ENCODE peak calls at places on chromosomes 2 and 18, in ten cellular contexts. R, I, F, Q, P, Y, N, L, H and M are unnamed samples.

GRCh38 chr18:79818036-79818435 is 20.3 kb downstream of the KCNG2 start:
- DNase-seq in H (no peak), I (no peak), P (no peak), Q (no peak), F (no peak), R (no peak), L (no peak), N (no peak), Y (no peak), M (no peak)

GRCh38 chr18:5895300-5895885 is at the start of gene TMEM200C:
- DNase-seq in Y (peak), Q (no peak), N (peak), H (peak), I (peak), P (no peak), F (no peak), L (no peak), R (no peak), M (peak)

GRCh38 chr2:191474459-191474858 is 203.5 kb upstream of the NABP1 start:
- DNase-seq in P (no peak), Q (no peak), F (no peak), L (no peak), H (no peak), R (no peak), N (no peak), I (no peak), Y (no peak), M (no peak)

GRCh38 chr2:160241251-160242137 is 41.4 kb upstream of the ITGB6 start:
- DNase-seq in Y (no peak), F (peak), H (no peak), N (no peak), I (peak), R (no peak), P (no peak), Q (no peak), L (peak), M (no peak)

GRCh38 chr2:224820283-224820991 is 104.3 kb upstream of the CCDC195 start:
- DNase-seq in Q (no peak), F (no peak), N (no peak), L (no peak), I (no peak), P (no peak), H (no peak), Y (no peak), R (no peak), M (no peak)

GRCh38 chr18:44096016-44096415 is 584.7 kb upstream of the SETBP1 start:
- DNase-seq in I (no peak), R (no peak), Q (no peak), P (no peak), H (no peak), N (no peak), F (no peak), Y (no peak), L (no peak), M (no peak)

GRCh38 chr2:203873461-203873860 is 5.9 kb downstream of the CTLA4 start:
- DNase-seq in H (no peak), I (no peak), Q (no peak), Y (no peak), R (no peak), L (no peak), P (no peak), N (no peak), F (no peak), M (no peak)

GRCh38 chr2:20585710-20586378 is 65.1 kb downstream of the HS1BP3 start:
- DNase-seq in Y (peak), H (peak), N (peak), Q (no peak), P (no peak), R (peak), I (no peak), L (no peak), F (no peak), M (peak)

GRCh38 chr2:63692002-63692606 is 103.3 kb downstream of the MDH1 start:
- DNase-seq in I (no peak), R (no peak), H (no peak), P (no peak), Y (no peak), N (no peak), L (no peak), Q (peak), F (peak), M (no peak)

GRCh38 chr2:237535385-237536082 is 30.8 kb upstream of the PRLH start:
- DNase-seq in N (no peak), R (no peak), L (no peak), H (no peak), Q (no peak), Y (no peak), I (no peak), P (no peak), F (no peak), M (no peak)

GRCh38 chr2:53944542-53944941 is 26.3 kb downstream of the PSME4 start:
- DNase-seq in L (no peak), I (no peak), Y (no peak), Q (no peak), H (no peak), F (no peak), R (no peak), N (no peak), P (no peak), M (no peak)

GRCh38 chr2:202135111-202135874 is 62.2 kb downstream of the KIAA2012 start:
- DNase-seq in H (peak), Q (no peak), I (peak), Y (peak), F (peak), N (no peak), R (peak), L (peak), P (no peak), M (peak)

GRCh38 chr2:6394266-6394665 is 471.4 kb downstream of the CMPK2 start:
- DNase-seq in Q (no peak), N (no peak), Y (no peak), F (no peak), P (no peak), R (no peak), H (no peak), I (no peak), L (no peak), M (no peak)

GRCh38 chr2:198337368-198337767 is 533.0 kb downstream of the PLCL1 start:
- DNase-seq in R (no peak), Y (no peak), P (no peak), I (no peak), H (no peak), N (no peak), L (no peak), F (no peak), Q (no peak), M (no peak)

GRCh38 chr2:111178730-111179405 is 58.2 kb downstream of the BCL2L11 start:
- DNase-seq in Y (no peak), L (no peak), H (no peak), F (peak), N (no peak), Q (no peak), R (peak), P (no peak), I (no peak), M (no peak)

GRCh38 chr2:236317938-236318396 is 53.8 kb upstream of the ASB18 start:
- DNase-seq in Q (no peak), H (no peak), L (peak), R (peak), F (no peak), Y (no peak), N (no peak), P (no peak), I (peak), M (peak)

GRCh38 chr2:66772618-66773017 is 337.7 kb downstream of the MEIS1 start:
- DNase-seq in P (no peak), N (no peak), Y (no peak), R (no peak), H (no peak), I (no peak), L (no peak), Q (peak), F (no peak), M (no peak)

GRCh38 chr2:72236445-72237067 is 88.9 kb upstream of the CYP26B1 start:
- DNase-seq in L (no peak), N (no peak), H (no peak), Y (no peak), R (no peak), F (peak), Q (no peak), P (no peak), I (no peak), M (no peak)

GRCh38 chr18:50190236-50190635 is 4.7 kb downstream of the MYO5B start:
- DNase-seq in Q (no peak), I (no peak), P (no peak), L (no peak), Y (no peak), N (no peak), R (no peak), H (no peak), F (no peak), M (no peak)

GRCh38 chr2:85826990-85827878 is 61.6 kb downstream of the ST3GAL5 start:
- DNase-seq in N (peak), L (peak), R (no peak), I (peak), F (peak), H (peak), Q (peak), Y (peak), P (peak), M (peak)

GRCh38 chr2:25856377-25856776 is 21.9 kb downstream of the ASXL2 start:
- DNase-seq in R (no peak), Y (no peak), H (no peak), N (no peak), F (no peak), Q (no peak), I (no peak), P (no peak), L (no peak), M (no peak)

GRCh38 chr2:189659734-189660133 is 1.5 kb upstream of the ASNSD1 start:
- DNase-seq in R (no peak), P (no peak), I (no peak), Q (no peak), Y (no peak), L (no peak), H (no peak), F (no peak), N (no peak), M (no peak)

GRCh38 chr2:85846411-85846810 is 42.4 kb downstream of the ST3GAL5 start:
- DNase-seq in N (no peak), L (no peak), I (no peak), P (no peak), H (no peak), F (no peak), Q (no peak), Y (no peak), R (no peak), M (no peak)

GRCh38 chr2:145842002-145842401 is 1322.1 kb upstream of the ZEB2 start:
- DNase-seq in Y (no peak), F (no peak), N (no peak), R (no peak), H (no peak), Q (no peak), P (no peak), I (no peak), L (no peak), M (no peak)

GRCh38 chr18:57976230-57976773 is 67.7 kb upstream of the NEDD4L start:
- DNase-seq in Q (no peak), H (no peak), Y (no peak), R (no peak), F (no peak), I (no peak), N (no peak), L (no peak), P (no peak), M (no peak)
- H3K27ac ChIP-seq in Q (no peak), H (no peak), Y (no peak), R (no peak), F (no peak), I (no peak), N (no peak), L (peak), P (no peak), M (no peak)

GRCh38 chr2:24821433-24821891 is 28.2 kb downstream of the CENPO start:
- DNase-seq in P (no peak), N (no peak), I (no peak), F (no peak), L (peak), Y (no peak), Q (no peak), H (no peak), R (peak), M (no peak)

GRCh38 chr2:24822049-24822706 is 29.0 kb downstream of the CENPO start:
- DNase-seq in Q (no peak), N (no peak), I (no peak), Y (no peak), L (peak), R (no peak), H (no peak), F (no peak), P (peak), M (no peak)

GRCh38 chr2:24819442-24820174 is 26.4 kb downstream of the CENPO start:
- DNase-seq in Q (no peak), L (peak), N (no peak), I (no peak), Y (no peak), P (no peak), F (no peak), R (no peak), H (peak), M (no peak)

GRCh38 chr2:24820175-24820513 is 26.9 kb downstream of the CENPO start:
- DNase-seq in N (no peak), F (no peak), H (no peak), Y (no peak), Q (no peak), I (no peak), P (no peak), R (no peak), L (peak), M (no peak)

DNA sequence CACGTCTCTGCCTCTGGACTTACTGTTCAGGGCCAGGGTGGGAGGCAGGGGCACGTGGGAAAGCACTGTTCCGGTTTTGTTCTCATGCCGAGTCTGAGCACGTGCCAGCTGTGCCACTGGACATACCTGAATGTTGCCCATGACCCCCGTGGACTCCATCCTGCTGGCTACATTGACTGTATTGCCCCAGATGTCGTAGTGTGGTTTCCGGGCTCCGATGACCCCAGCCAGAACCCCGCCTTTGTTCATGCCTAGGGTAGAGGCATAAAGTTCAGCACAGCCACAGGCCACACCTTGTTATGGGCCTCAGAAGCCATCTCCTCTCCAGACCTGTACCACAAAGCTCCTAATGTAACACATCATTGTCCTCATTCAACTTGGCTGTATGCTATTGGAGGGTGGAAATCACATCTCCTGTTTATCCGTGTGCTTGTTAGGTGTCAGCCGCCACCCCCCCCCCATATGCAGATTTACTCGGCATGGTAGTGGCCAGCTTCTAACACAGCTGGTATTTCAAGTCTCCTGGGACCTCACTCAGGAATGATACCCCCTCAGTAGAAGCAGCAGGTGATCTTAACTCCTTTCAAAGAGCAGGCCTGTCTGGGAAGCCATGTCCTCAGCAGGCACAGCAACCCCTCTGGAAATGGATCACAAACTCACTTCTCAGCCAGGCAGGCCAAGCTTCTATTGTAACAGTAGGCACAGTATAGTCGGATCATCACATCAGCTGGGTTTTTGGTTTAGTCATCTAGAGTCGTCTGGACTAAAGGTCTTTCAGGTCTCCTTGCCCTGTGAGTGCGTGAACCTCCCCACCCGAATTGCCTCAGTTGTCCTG is 27.6 kb downstream of the CENPO start:
- DNase-seq in Q (no peak), F (no peak), R (peak), Y (no peak), P (no peak), I (no peak), N (no peak), H (peak), L (peak), M (no peak)
- H3K27ac ChIP-seq in Q (no peak), F (no peak), R (no peak), Y (no peak), P (no peak), I (no peak), N (no peak), H (no peak), L (no peak), M (no peak)

DNA sequence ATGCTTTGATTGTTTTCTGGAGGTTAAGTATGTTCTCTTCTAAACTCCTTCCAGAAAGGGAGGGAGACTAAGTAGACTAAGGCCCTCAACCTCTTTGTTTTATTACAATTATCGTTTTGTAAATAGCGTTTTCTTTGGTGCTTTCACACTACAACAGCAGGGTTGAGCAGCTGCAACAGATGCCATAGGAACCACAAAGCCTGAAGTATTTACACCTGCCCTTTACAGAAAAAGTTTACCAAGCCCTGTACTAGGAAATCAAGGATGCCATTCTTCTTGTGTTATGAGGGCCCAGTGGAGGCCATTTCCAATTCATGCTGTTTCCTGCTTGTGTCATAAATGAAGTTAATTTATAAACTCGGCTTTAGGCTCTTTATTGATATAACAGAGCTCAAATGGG is 914.8 kb downstream of the DCDC2C start:
- DNase-seq in R (no peak), I (no peak), P (no peak), L (no peak), H (no peak), N (no peak), Q (no peak), Y (no peak), F (no peak), M (no peak)
- H3K27ac ChIP-seq in R (no peak), I (no peak), P (no peak), L (no peak), H (no peak), N (no peak), Q (no peak), Y (no peak), F (no peak), M (no peak)

DNA sequence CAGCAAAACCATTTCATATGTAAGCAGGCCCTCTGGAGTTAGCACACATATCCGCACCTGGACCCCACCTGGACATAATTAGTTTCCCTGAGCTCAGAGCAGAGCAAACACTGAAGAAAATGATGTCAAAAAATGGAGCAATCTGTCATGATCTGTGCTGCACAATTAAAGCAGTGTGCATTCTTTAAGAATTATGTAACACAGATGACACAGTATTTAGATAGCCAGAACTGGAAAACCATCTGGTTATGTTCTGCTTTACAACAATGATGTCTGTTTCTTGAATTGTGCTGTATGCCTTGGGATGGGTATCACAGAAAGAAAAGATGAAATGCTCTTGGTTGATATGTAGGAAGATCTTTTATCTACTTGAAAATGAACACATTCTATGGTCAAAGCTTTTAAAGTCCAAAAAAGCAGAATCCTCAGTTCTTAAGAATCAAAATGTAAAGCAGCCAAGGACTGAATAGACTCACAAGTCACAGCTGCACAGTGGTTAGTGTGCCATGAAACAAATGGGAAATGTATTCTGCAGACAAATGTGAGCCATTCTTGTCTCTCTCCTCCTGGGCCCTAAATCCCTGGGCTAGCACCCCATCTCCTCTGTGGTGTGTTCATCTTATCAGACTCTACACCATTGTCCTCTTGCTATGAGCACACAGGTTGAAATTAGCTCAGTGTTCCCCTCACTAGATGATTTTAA is 36.8 kb downstream of the HRH4 start:
- DNase-seq in H (no peak), Y (no peak), L (no peak), I (no peak), N (no peak), R (no peak), P (no peak), F (no peak), Q (no peak), M (no peak)
- H3K27ac ChIP-seq in H (no peak), Y (no peak), L (no peak), I (peak), N (peak), R (no peak), P (no peak), F (no peak), Q (no peak), M (no peak)

DNA sequence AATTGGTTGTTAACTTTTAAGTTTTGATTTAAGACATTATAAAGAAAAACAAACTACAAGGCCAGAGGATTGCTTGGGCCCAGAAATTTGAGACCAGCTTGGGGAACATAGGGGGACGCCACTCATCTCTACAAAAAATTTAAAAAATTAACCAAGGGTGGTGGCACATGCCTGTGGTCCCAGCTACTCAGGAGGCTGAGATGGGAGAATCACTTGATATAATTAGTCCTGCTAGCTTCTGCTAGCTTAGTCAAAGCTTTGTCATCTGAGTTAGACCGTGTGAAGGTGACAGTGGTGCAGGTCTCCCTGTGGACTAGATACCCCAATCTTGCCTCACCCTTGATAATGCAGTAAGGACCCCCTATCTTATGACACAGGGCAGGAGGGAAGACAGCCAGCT is 6.0 kb upstream of the ZNF396 start:
- DNase-seq in Y (no peak), P (no peak), L (no peak), F (no peak), H (no peak), Q (no peak), I (no peak), N (no peak), R (no peak), M (no peak)
- H3K27ac ChIP-seq in Y (no peak), P (no peak), L (no peak), F (no peak), H (no peak), Q (no peak), I (no peak), N (no peak), R (no peak), M (no peak)